ENCODE peak calls at places on chromosomes 11 and 22, in six cellular contexts. Q is EL; O is activated CD4-positive, CD25-positive, alpha-beta regulatory T cell; J is stimulated activated CD4-positive, alpha-beta T cell treated with anti-CD3 and anti-CD28 coated beads, Interleukin-1b, Interleukin-23, amount 100 ng/mL, for 24 hours; G is AG04450; V is AG09319. R is an unnamed sample.

GRCh38 chr11:2091786-2092463 is 47.3 kb downstream of the IGF2 start:
- DNase-seq in Q (no peak), O (no peak), J (no peak), G (no peak), V (no peak), R (no peak)

GRCh38 chr11:10503777-10504176 is 37.2 kb downstream of the RNF141 start:
- DNase-seq in Q (no peak), O (no peak), J (no peak), G (no peak), V (no peak), R (no peak)

GRCh38 chr22:35443790-35444684 is 44.1 kb downstream of the MCM5 start:
- DNase-seq in Q (no peak), O (no peak), J (no peak), G (no peak), V (no peak), R (no peak)

GRCh38 chr22:19672054-19672776 is 42.1 kb upstream of the SEPTIN5 start:
- DNase-seq in Q (no peak), O (no peak), J (no peak), G (no peak), V (no peak), R (no peak)

GRCh38 chr11:11426226-11426915 is 73.3 kb upstream of the CSNK2A3 start:
- DNase-seq in Q (peak), O (no peak), J (no peak), G (no peak), V (no peak), R (no peak)

GRCh38 chr22:46390652-46391301 is 55.3 kb downstream of the TRMU start:
- DNase-seq in Q (peak), O (no peak), J (no peak), G (peak), V (peak), R (peak)

GRCh38 chr11:34274712-34275398 is 83.0 kb downstream of the ABTB2 start:
- DNase-seq in Q (peak), O (no peak), J (no peak), G (peak), V (peak), R (peak)

GRCh38 chr22:50027639-50028537 is 15.3 kb upstream of the IL17REL start:
- DNase-seq in Q (no peak), O (no peak), J (peak), G (no peak), V (no peak), R (no peak)

GRCh38 chr22:50085211-50085999 is at the start of gene MLC1:
- DNase-seq in Q (peak), O (no peak), J (no peak), G (no peak), V (no peak), R (peak)

GRCh38 chr11:122668562-122669090 is 13.1 kb downstream of the UBASH3B start:
- DNase-seq in Q (peak), O (no peak), J (no peak), G (peak), V (no peak), R (peak)

GRCh38 chr11:40219401-40219800 is 1240.1 kb downstream of the LRRC4C start:
- DNase-seq in Q (no peak), O (no peak), J (no peak), G (no peak), V (no peak), R (peak)

GRCh38 chr11:131643171-131643570 is 272.8 kb downstream of the NTM start:
- DNase-seq in Q (no peak), O (no peak), J (no peak), G (no peak), V (no peak), R (no peak)

GRCh38 chr11:124415356-124415923 is 9.2 kb downstream of the OR8B4 start:
- DNase-seq in Q (peak), O (no peak), J (no peak), G (peak), V (peak), R (peak)

GRCh38 chr22:24926849-24927579 is 19.5 kb downstream of the LHFPL7 start:
- DNase-seq in Q (peak), O (no peak), J (no peak), G (no peak), V (no peak), R (no peak)